ENCODE peak calls at places on chromosome 9, in four cellular contexts. One of them, this sample, is unnamed.

GRCh38 chr9:8895498-8896224 is 1096.1 kb upstream of the DMAC1 start:
- DNase-seq in tibial nerve: no peak
- DNase-seq in hepatocyte: peak; percentile 72
- DNase-seq in BE2C: no peak
- DNase-seq in this sample: no peak

GRCh38 chr9:137828527-137829259 is 48.9 kb upstream of the CACNA1B start:
- DNase-seq in tibial nerve: no peak
- DNase-seq in hepatocyte: peak; percentile 48
- DNase-seq in BE2C: no peak
- DNase-seq in this sample: no peak

GRCh38 chr9:68690088-68690487 is 15.0 kb upstream of the PIP5K1B start:
- DNase-seq in tibial nerve: no peak
- DNase-seq in hepatocyte: peak; percentile 73
- DNase-seq in BE2C: no peak
- DNase-seq in this sample: no peak

GRCh38 chr9:104075801-104076753 is 18.0 kb upstream of the SMC2 start:
- DNase-seq in tibial nerve: no peak
- DNase-seq in hepatocyte: peak; percentile 10
- DNase-seq in BE2C: no peak
- DNase-seq in this sample: no peak

GRCh38 chr9:3173374-3173773 is 329.5 kb upstream of the PUM3 start:
- DNase-seq in tibial nerve: no peak
- DNase-seq in hepatocyte: no peak
- DNase-seq in BE2C: no peak
- DNase-seq in this sample: no peak

GRCh38 chr9:125462766-125463384 is 201.2 kb downstream of the GAPVD1 start:
- DNase-seq in tibial nerve: no peak
- DNase-seq in hepatocyte: no peak
- DNase-seq in BE2C: no peak
- DNase-seq in this sample: no peak

GRCh38 chr9:121889990-121890563 is 203.0 kb downstream of the TTLL11 start:
- DNase-seq in tibial nerve: no peak
- DNase-seq in hepatocyte: no peak
- DNase-seq in BE2C: no peak
- DNase-seq in this sample: no peak

GRCh38 chr9:72442212-72442607 is 77.2 kb upstream of the ZFAND5 start:
- DNase-seq in tibial nerve: no peak
- DNase-seq in hepatocyte: peak; percentile 71
- DNase-seq in BE2C: no peak
- DNase-seq in this sample: peak; percentile 77

GRCh38 chr9:92781902-92782301 is 17.3 kb upstream of the BICD2 start:
- DNase-seq in tibial nerve: no peak
- DNase-seq in hepatocyte: no peak
- DNase-seq in BE2C: no peak
- DNase-seq in this sample: no peak

GRCh38 chr9:80191108-80191507 is 619.3 kb downstream of the TLE4 start:
- DNase-seq in tibial nerve: no peak
- DNase-seq in hepatocyte: no peak
- DNase-seq in BE2C: no peak
- DNase-seq in this sample: peak; percentile 20

GRCh38 chr9:78357165-78357873 is 60.4 kb downstream of the PSAT1 start:
- DNase-seq in tibial nerve: no peak
- DNase-seq in hepatocyte: no peak
- DNase-seq in BE2C: peak; percentile 56
- DNase-seq in this sample: no peak

GRCh38 chr9:110802416-110803035 is 133.9 kb downstream of the MUSK start:
- DNase-seq in tibial nerve: no peak
- DNase-seq in hepatocyte: no peak
- DNase-seq in BE2C: no peak
- DNase-seq in this sample: no peak

GRCh38 chr9:5493597-5494511 is 16.5 kb upstream of the PDCD1LG2 start:
- DNase-seq in tibial nerve: no peak
- DNase-seq in hepatocyte: no peak
- DNase-seq in BE2C: no peak
- DNase-seq in this sample: no peak

GRCh38 chr9:115295749-115296148 is 177.8 kb upstream of the TNC start:
- DNase-seq in tibial nerve: no peak
- DNase-seq in hepatocyte: peak; percentile 53
- DNase-seq in BE2C: no peak
- DNase-seq in this sample: no peak

GRCh38 chr9:87950296-87950695 is 24.0 kb downstream of the CDK20 start:
- DNase-seq in tibial nerve: no peak
- DNase-seq in hepatocyte: no peak
- DNase-seq in BE2C: no peak
- DNase-seq in this sample: no peak

DNA sequence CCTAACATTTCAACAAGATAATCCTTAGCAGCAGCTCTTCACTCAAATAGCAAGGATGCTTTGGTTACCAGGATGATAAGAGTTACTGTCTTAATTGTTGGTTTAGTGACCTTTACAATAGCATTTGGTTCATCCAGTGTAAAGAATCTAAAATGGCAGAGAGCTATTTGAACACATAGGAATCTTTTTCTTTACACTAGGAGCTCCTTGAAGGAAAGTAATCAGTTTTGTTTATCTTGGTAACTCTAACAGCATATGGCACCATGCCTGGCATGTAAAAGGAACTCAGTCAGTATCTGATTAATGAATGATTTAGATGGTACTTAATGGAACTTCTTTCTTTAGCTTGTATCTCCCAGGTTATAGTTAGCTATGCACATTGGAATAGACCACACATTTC is 10.0 kb downstream of the PSMD5 start:
- DNase-seq in tibial nerve: no peak
- DNase-seq in hepatocyte: no peak
- DNase-seq in BE2C: no peak
- DNase-seq in this sample: no peak
- H3K4me1 ChIP-seq in tibial nerve: no peaks in the 10 kb centered on the region
- H3K4me1 ChIP-seq in hepatocyte: no peaks in the 10 kb centered on the region
- H3K4me1 ChIP-seq in BE2C: no peaks in the 10 kb centered on the region
- H3K4me1 ChIP-seq in this sample: no peaks in the 10 kb centered on the region

GRCh38 chr9:136197930-136198604 is 6.9 kb downstream of the LHX3 start:
- DNase-seq in tibial nerve: no peak
- DNase-seq in hepatocyte: no peak
- DNase-seq in BE2C: no peak
- DNase-seq in this sample: no peak

GRCh38 chr9:136200424-136200823 is 4.5 kb downstream of the LHX3 start:
- DNase-seq in tibial nerve: no peak
- DNase-seq in hepatocyte: no peak
- DNase-seq in BE2C: no peak
- DNase-seq in this sample: no peak

GRCh38 chr9:136198605-136199083 is 6.3 kb downstream of the LHX3 start:
- DNase-seq in tibial nerve: no peak
- DNase-seq in hepatocyte: no peak
- DNase-seq in BE2C: peak; percentile 49
- DNase-seq in this sample: no peak

GRCh38 chr9:136201174-136201573 is 3.8 kb downstream of the LHX3 start:
- DNase-seq in tibial nerve: no peak
- DNase-seq in hepatocyte: no peak
- DNase-seq in BE2C: no peak
- DNase-seq in this sample: no peak

DNA sequence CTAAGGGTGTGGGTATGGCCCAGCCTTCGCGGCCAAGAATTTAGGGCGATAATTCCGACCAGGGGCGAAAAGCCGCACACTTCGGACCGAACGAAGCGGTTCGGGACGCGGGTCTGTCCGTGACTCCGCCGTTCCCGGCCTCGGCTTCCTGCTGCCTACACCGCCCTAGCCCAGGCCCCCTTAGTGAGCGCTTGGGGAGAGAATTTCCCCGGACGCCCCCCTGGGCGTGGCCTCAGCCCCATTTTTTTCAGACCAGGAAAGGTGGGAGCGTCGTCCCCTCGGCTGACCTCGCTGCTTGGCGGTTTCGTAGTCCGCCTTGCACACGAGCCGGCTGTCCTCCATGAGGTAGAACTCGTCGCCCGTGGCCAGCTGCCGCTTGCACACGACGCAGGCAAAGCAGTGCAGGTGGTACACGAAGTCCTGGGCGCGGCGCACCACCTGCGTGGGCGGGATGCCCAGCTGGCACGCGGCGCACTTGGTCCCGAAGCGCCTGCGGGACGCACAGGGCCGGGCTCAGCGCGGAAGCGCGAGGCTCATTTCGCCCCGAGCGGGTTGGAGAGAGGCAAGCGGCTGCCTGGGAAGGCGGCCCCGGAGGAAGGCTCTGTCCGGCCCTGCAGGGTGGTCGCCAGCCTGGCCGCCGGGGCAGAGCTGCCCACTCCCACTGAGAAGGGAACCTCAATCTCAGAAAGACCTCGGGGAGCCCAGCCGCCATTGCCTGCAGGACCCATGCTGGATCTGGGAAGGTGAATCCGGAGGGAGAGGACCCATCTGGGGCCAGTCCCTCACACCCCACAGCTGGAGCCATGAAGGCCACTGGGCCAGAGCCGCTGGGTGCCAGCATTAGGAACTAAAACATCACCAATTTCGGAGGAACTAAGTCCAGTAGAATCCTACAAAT is 5.3 kb downstream of the LHX3 start:
- DNase-seq in tibial nerve: no peak
- DNase-seq in hepatocyte: no peak
- DNase-seq in BE2C: no peak
- DNase-seq in this sample: no peak
- H3K4me3 ChIP-seq in tibial nerve: no peak overlapping the region
- H3K4me3 ChIP-seq in hepatocyte: no peak overlapping the region
- H3K4me3 ChIP-seq in BE2C: no peak overlapping the region
- H3K4me3 ChIP-seq in this sample: no peak overlapping the region

DNA sequence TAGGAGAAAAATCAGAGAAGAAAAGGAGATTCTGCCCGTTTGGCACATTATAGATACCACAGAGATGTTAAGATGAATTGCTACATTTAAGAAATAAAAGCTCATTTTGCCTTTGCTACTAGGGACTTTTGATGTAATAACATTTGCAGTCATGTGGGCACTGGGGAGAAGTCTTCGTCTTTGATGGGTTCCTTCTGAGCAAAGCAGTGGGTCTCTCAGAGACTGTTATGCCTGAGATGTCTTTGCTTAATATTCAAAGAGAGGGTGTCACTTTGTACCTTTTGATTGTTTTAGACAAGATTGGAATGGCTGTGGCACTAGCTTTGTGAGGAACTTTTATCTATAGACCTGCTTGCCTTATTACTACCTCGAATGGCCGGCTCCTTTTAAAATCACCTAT is 25.0 kb downstream of the SLC25A25 start:
- DNase-seq in tibial nerve: no peak
- DNase-seq in hepatocyte: no peak
- DNase-seq in BE2C: no peak
- DNase-seq in this sample: no peak
- H3K4me1 ChIP-seq in tibial nerve: no peaks in the 10 kb centered on the region
- H3K4me1 ChIP-seq in hepatocyte: peaks cover 28% of the 10 kb centered on the region
- H3K4me1 ChIP-seq in BE2C: peaks cover 46% of the 10 kb centered on the region
- H3K4me1 ChIP-seq in this sample: peaks cover 31% of the 10 kb centered on the region

GRCh38 chr9:131787838-131788237 is 48.0 kb upstream of the RAPGEF1 start:
- DNase-seq in tibial nerve: no peak
- DNase-seq in hepatocyte: no peak
- DNase-seq in BE2C: no peak
- DNase-seq in this sample: no peak
- H3K4me3 ChIP-seq in tibial nerve: no peak overlapping the region
- H3K4me3 ChIP-seq in hepatocyte: no peak overlapping the region
- H3K4me3 ChIP-seq in BE2C: no peak overlapping the region
- H3K4me3 ChIP-seq in this sample: no peak overlapping the region

This sample was measured in SJSA1.